ENCODE peak calls at places on chromosomes 2 and 18, in six cellular contexts. R, O, P, X, C and Y are unnamed samples.

GRCh38 chr2:32632089-32632488 is 4.2 kb downstream of the TTC27 start:
- DNase-seq in R (peak), O (peak), P (peak), X (no peak), C (peak), Y (peak)

GRCh38 chr2:64652231-64653173 is 1.2 kb downstream of the SERTAD2 start:
- DNase-seq in R (no peak), O (peak), P (peak), X (peak), C (peak), Y (peak)

GRCh38 chr2:105812180-105813044 is 67.7 kb downstream of the NCK2 start:
- DNase-seq in R (no peak), O (peak), P (no peak), X (peak), C (peak), Y (peak)

GRCh38 chr2:136131484-136131960 is 13.6 kb upstream of the CXCR4 start:
- DNase-seq in R (no peak), O (no peak), P (no peak), X (no peak), C (no peak), Y (no peak)

GRCh38 chr18:77249583-77250500 is at the start of gene GALR1:
- DNase-seq in R (no peak), O (no peak), P (no peak), X (peak), C (peak), Y (peak)

GRCh38 chr2:164757934-164758695 is 83.5 kb downstream of the COBLL1 start:
- DNase-seq in R (no peak), O (peak), P (no peak), X (no peak), C (peak), Y (peak)

GRCh38 chr18:48153641-48154481 is 223.4 kb upstream of the SMAD2 start:
- DNase-seq in R (no peak), O (peak), P (peak), X (no peak), C (peak), Y (peak)

GRCh38 chr2:12988279-12988678 is 271.5 kb downstream of the TRIB2 start:
- DNase-seq in R (no peak), O (no peak), P (no peak), X (no peak), C (no peak), Y (no peak)

GRCh38 chr2:154556146-154556545 is 142.3 kb upstream of the KCNJ3 start:
- DNase-seq in R (no peak), O (no peak), P (no peak), X (no peak), C (no peak), Y (no peak)

GRCh38 chr18:39647627-39648502 is 2082.3 kb upstream of the CELF4 start:
- DNase-seq in R (peak), O (peak), P (peak), X (no peak), C (peak), Y (peak)

GRCh38 chr2:127932199-127932877 is 46.6 kb upstream of the AMMECR1L start:
- DNase-seq in R (no peak), O (peak), P (peak), X (no peak), C (peak), Y (peak)

GRCh38 chr2:120398051-120398960 is 52.4 kb downstream of the INHBB start:
- DNase-seq in R (no peak), O (peak), P (peak), X (no peak), C (peak), Y (peak)

GRCh38 chr2:207632575-207633492 is 7.6 kb upstream of the METTL21A start:
- DNase-seq in R (peak), O (peak), P (peak), X (no peak), C (peak), Y (peak)

GRCh38 chr2:96949701-96950350 is 36.6 kb downstream of the FAM178B start:
- DNase-seq in R (no peak), O (no peak), P (no peak), X (no peak), C (no peak), Y (no peak)

GRCh38 chr2:196249171-196249570 is 77.8 kb upstream of the STK17B start:
- DNase-seq in R (no peak), O (peak), P (no peak), X (no peak), C (no peak), Y (peak)

GRCh38 chr2:196172976-196173375 is 1.6 kb upstream of the STK17B start:
- DNase-seq in R (no peak), O (no peak), P (no peak), X (no peak), C (no peak), Y (no peak)

GRCh38 chr18:47077111-47077510 is 41.7 kb upstream of the ELOA2 start:
- DNase-seq in R (no peak), O (no peak), P (no peak), X (no peak), C (no peak), Y (no peak)

GRCh38 chr18:55830490-55830889 is 242.5 kb upstream of the TCF4 start:
- DNase-seq in R (no peak), O (no peak), P (no peak), X (no peak), C (peak), Y (peak)

GRCh38 chr2:227482638-227483340 is 10.8 kb downstream of the AGFG1 start:
- DNase-seq in R (no peak), O (no peak), P (no peak), X (no peak), C (peak), Y (peak)

GRCh38 chr2:234414591-234414990 is 82.3 kb downstream of the ARL4C start:
- DNase-seq in R (no peak), O (no peak), P (no peak), X (no peak), C (no peak), Y (no peak)

GRCh38 chr18:66872277-66872676 is 268.4 kb upstream of the CDH19 start:
- DNase-seq in R (peak), O (peak), P (no peak), X (no peak), C (peak), Y (no peak)

GRCh38 chr18:396251-396555 is 104.3 kb downstream of the COLEC12 start:
- DNase-seq in R (no peak), O (no peak), P (no peak), X (no peak), C (no peak), Y (peak)

GRCh38 chr2:5691659-5692529 is at the start of gene SOX11:
- DNase-seq in R (peak), O (peak), P (no peak), X (peak), C (no peak), Y (peak)

GRCh38 chr18:12639990-12640880 is 17.7 kb downstream of the SPIRE1 start:
- DNase-seq in R (no peak), O (peak), P (no peak), X (no peak), C (peak), Y (peak)

DNA sequence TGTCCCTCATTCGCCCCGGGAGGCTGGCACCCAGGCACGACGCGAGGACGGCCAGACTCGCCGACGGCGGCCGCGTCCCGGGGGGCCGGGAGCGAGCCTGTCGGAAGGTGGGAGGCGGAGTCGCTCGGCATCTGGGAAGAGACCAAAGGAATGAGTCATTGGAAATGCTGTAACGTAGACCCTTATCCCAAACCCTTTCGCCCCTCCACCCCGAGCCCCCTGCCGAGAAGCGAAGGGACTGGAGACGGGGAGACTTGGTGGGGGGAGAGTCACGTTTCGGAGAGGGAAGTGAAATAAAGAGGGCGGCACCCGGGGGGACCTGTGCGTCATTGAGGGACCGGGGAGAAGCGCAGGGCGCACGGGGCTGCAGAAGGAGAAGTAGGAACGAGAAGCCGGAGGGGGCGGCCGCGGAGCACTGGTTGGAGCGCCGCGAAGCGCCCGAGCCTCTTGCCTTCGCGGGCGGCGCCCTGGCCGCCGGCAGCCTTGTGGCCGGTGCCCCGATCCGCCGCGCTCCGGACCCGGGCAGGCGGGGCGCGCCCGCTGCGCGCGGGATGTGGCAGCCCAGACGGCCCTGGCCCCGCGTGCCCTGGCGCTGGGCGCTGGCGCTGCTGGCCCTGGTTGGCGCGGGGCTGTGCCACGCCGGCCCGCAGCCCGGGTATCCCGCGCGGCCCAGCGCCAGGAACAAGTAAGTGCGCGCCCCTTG is at the start of gene EMILIN2:
- DNase-seq in R (peak), O (peak), P (no peak), X (peak), C (no peak), Y (peak)
- TF ChIP-seq EZH2 in R (no peak), O (no peak), P (peak), X (no peak), C (peak), Y (no peak)

GRCh38 chr2:63056309-63057065 is 5.9 kb downstream of the OTX1 start:
- DNase-seq in R (no peak), O (no peak), P (no peak), X (peak), C (no peak), Y (peak)
- TF ChIP-seq EZH2 in R (no peak), O (peak), P (no peak), X (peak), C (no peak), Y (peak)

GRCh38 chr2:27117995-27118524 is 868 bp downstream of the CGREF1 start:
- DNase-seq in R (no peak), O (no peak), P (no peak), X (no peak), C (no peak), Y (peak)
- TF ChIP-seq EZH2 in R (no peak), O (peak), P (no peak), X (no peak), C (no peak), Y (no peak)

DNA sequence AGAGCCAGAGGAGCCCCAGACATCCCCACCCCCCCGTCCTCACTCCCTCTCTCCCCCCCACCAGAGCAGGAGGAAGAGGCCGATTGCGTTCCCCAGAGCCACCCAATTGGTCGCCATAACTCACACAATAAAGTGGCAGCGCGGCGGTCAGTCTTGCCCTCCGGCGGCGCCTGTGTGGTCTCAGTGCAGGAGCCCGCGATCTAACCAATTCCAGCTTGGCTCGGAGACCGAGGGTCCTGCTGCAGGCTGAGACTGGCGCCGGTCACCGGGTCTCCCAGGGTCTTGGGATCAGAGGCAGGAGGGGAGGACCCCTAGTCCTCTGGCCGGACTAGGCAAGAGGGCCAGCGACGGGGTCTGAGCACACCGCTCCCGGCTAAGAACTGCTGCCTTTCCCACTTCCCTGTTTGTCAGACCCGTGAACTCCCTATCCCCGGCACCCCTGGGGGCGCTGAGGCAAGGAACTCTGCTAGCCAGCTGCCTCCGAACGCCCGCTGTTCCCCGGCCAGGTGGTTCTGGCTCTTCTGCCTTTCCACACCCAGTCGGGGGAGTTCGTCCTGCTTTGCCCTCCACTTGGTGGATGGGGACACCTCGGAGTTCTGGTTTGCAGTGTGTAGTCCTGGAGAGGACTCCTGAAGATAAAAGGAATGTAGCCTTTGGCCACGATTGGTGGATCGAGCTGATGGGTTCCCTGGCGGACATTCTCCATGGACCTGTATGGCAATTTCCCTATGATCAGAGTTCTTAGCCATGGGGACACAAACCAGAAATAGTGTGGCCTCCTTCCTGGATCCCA is 1.0 kb upstream of the HOXD12 start:
- DNase-seq in R (no peak), O (no peak), P (no peak), X (no peak), C (no peak), Y (peak)
- TF ChIP-seq EZH2 in R (no peak), O (no peak), P (no peak), X (peak), C (peak), Y (no peak)

GRCh38 chr2:205680067-205680466 is 2.2 kb upstream of the NRP2 start:
- DNase-seq in R (peak), O (peak), P (peak), X (peak), C (peak), Y (peak)
- TF ChIP-seq EZH2 in R (no peak), O (no peak), P (no peak), X (peak), C (no peak), Y (no peak)